ENCODE peak calls at places on chromosomes 7 and 10, in five cellular contexts. One of them, this sample, is unnamed.

GRCh38 chr7:150791746-150792452 is 8.3 kb downstream of the TMEM176B start:
- DNase-seq in PC-9: no peak
- DNase-seq in IMR-90: no peak
- DNase-seq in lower leg skin: peak
- DNase-seq in SK-N-SH: peak
- DNase-seq in this sample: no peak

GRCh38 chr7:36149694-36150452 is 3.2 kb upstream of the EEPD1 start:
- DNase-seq in PC-9: peak
- DNase-seq in IMR-90: no peak
- DNase-seq in lower leg skin: no peak
- DNase-seq in SK-N-SH: no peak
- DNase-seq in this sample: no peak

GRCh38 chr10:15168296-15168780 is at the start of gene NMT2:
- DNase-seq in PC-9: peak
- DNase-seq in IMR-90: no peak
- DNase-seq in lower leg skin: peak
- DNase-seq in SK-N-SH: no peak
- DNase-seq in this sample: peak

GRCh38 chr7:18018296-18019205 is 9.1 kb downstream of the PRPS1L1 start:
- DNase-seq in PC-9: no peak
- DNase-seq in IMR-90: no peak
- DNase-seq in lower leg skin: no peak
- DNase-seq in SK-N-SH: no peak
- DNase-seq in this sample: no peak

GRCh38 chr7:33248663-33249062 is 119.3 kb downstream of the BBS9 start:
- DNase-seq in PC-9: no peak
- DNase-seq in IMR-90: peak
- DNase-seq in lower leg skin: no peak
- DNase-seq in SK-N-SH: no peak
- DNase-seq in this sample: no peak

GRCh38 chr10:19918800-19919199 is 102.6 kb downstream of the PLXDC2 start:
- DNase-seq in PC-9: no peak
- DNase-seq in IMR-90: peak
- DNase-seq in lower leg skin: no peak
- DNase-seq in SK-N-SH: no peak
- DNase-seq in this sample: no peak

GRCh38 chr7:47669178-47669878 is 87.4 kb upstream of the TNS3 start:
- DNase-seq in PC-9: no peak
- DNase-seq in IMR-90: peak
- DNase-seq in lower leg skin: peak
- DNase-seq in SK-N-SH: no peak
- DNase-seq in this sample: peak

GRCh38 chr7:151251328-151251925 is 2.9 kb upstream of the SMARCD3 start:
- DNase-seq in PC-9: no peak
- DNase-seq in IMR-90: peak
- DNase-seq in lower leg skin: no peak
- DNase-seq in SK-N-SH: peak
- DNase-seq in this sample: peak

GRCh38 chr7:5425507-5426225 is 2.0 kb upstream of the TNRC18 start:
- DNase-seq in PC-9: peak
- DNase-seq in IMR-90: peak
- DNase-seq in lower leg skin: peak
- DNase-seq in SK-N-SH: peak
- DNase-seq in this sample: peak

GRCh38 chr10:32771217-32771616 is 186.8 kb downstream of the ITGB1 start:
- DNase-seq in PC-9: no peak
- DNase-seq in IMR-90: no peak
- DNase-seq in lower leg skin: no peak
- DNase-seq in SK-N-SH: no peak
- DNase-seq in this sample: no peak

GRCh38 chr10:24515481-24515880 is 208.2 kb downstream of the ARHGAP21 start:
- DNase-seq in PC-9: no peak
- DNase-seq in IMR-90: no peak
- DNase-seq in lower leg skin: no peak
- DNase-seq in SK-N-SH: no peak
- DNase-seq in this sample: no peak

GRCh38 chr10:114342976-114343375 is 61.3 kb downstream of the AFAP1L2 start:
- DNase-seq in PC-9: no peak
- DNase-seq in IMR-90: no peak
- DNase-seq in lower leg skin: no peak
- DNase-seq in SK-N-SH: no peak
- DNase-seq in this sample: no peak

GRCh38 chr7:2999078-2999500 is 44.6 kb downstream of the CARD11 start:
- DNase-seq in PC-9: no peak
- DNase-seq in IMR-90: no peak
- DNase-seq in lower leg skin: peak
- DNase-seq in SK-N-SH: no peak
- DNase-seq in this sample: no peak

GRCh38 chr10:27319752-27320561 is 79.4 kb upstream of the ACBD5 start:
- DNase-seq in PC-9: peak
- DNase-seq in IMR-90: peak
- DNase-seq in lower leg skin: peak
- DNase-seq in SK-N-SH: peak
- DNase-seq in this sample: peak

GRCh38 chr10:125231116-125231812 is 70.9 kb upstream of the CTBP2 start:
- DNase-seq in PC-9: peak
- DNase-seq in IMR-90: peak
- DNase-seq in lower leg skin: peak
- DNase-seq in SK-N-SH: peak
- DNase-seq in this sample: no peak

GRCh38 chr7:158613481-158613880 is 25.9 kb upstream of the PTPRN2 start:
- DNase-seq in PC-9: peak
- DNase-seq in IMR-90: no peak
- DNase-seq in lower leg skin: no peak
- DNase-seq in SK-N-SH: no peak
- DNase-seq in this sample: no peak

GRCh38 chr10:15245530-15245929 is 77.0 kb upstream of the NMT2 start:
- DNase-seq in PC-9: no peak
- DNase-seq in IMR-90: no peak
- DNase-seq in lower leg skin: no peak
- DNase-seq in SK-N-SH: peak
- DNase-seq in this sample: no peak

GRCh38 chr10:62805139-62806092 is 896 bp downstream of the ADO start:
- DNase-seq in PC-9: peak
- DNase-seq in IMR-90: peak
- DNase-seq in lower leg skin: peak
- DNase-seq in SK-N-SH: peak
- DNase-seq in this sample: peak

GRCh38 chr10:3873728-3874461 is 88.9 kb upstream of the KLF6 start:
- DNase-seq in PC-9: peak
- DNase-seq in IMR-90: peak
- DNase-seq in lower leg skin: no peak
- DNase-seq in SK-N-SH: peak
- DNase-seq in this sample: no peak

GRCh38 chr7:128234475-128234874 is 6.6 kb upstream of the LEP start:
- DNase-seq in PC-9: no peak
- DNase-seq in IMR-90: no peak
- DNase-seq in lower leg skin: no peak
- DNase-seq in SK-N-SH: no peak
- DNase-seq in this sample: no peak

DNA sequence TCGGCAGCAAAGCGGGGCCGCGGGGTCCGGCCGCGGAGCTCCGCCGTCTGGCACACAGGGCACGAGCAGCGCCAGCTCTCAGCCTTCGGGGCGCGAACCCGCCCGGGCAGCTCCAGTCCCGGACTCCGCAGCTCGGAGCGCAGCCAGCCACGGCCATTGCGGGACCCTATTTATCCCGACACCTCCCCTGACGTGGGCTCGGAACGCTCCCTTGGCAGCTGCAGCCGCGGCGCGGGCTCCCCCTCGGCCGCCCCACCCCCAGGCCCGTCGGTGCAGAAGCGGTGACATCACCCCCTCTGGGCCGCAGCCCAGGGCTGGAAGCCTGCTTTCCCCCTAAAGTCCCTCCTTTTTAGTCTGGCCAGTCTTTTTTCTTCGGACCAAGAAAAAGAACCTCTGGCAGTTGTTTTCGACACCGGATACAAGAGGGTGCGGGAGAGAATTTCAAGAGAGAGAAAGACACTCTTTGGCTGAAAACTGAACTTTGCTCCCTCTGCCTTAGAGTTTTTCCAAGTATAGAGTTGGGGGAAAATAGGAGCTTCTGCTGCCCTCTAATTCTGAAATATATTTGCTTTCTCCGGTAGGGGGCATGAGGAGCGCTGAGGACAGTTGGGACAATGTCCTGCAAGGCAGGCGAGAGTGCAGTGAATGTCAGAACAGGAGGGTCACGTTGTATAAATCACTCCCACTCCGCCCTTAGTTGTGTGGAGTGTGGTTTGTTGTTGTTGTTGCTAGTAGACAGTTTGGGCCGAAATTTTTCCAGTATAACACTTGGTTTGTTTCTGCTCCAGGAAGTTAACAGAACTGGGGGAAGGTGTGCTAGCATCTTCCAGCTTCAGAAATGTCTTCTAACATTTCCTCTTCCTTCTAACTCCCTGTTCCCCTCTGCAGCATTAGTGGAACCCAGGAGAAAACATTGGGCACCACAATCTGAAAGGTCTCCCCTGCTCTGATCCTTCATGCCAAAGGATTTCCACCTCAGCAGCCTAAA is at the start of gene SFRP4:
- DNase-seq in PC-9: peak
- DNase-seq in IMR-90: peak
- DNase-seq in lower leg skin: no peak
- DNase-seq in SK-N-SH: peak
- DNase-seq in this sample: no peak
- TF ChIP-seq CTCF in PC-9: peak
- TF ChIP-seq CTCF in IMR-90: peak
- TF ChIP-seq CTCF in lower leg skin: no peak
- TF ChIP-seq CTCF in SK-N-SH: peak
- TF ChIP-seq CTCF in this sample: no peak

GRCh38 chr10:122239578-122240257 is 31.4 kb upstream of the BTBD16 start:
- DNase-seq in PC-9: no peak
- DNase-seq in IMR-90: peak
- DNase-seq in lower leg skin: no peak
- DNase-seq in SK-N-SH: no peak
- DNase-seq in this sample: no peak
- TF ChIP-seq CTCF in PC-9: no peak
- TF ChIP-seq CTCF in IMR-90: no peak
- TF ChIP-seq CTCF in lower leg skin: no peak
- TF ChIP-seq CTCF in SK-N-SH: no peak
- TF ChIP-seq CTCF in this sample: no peak

GRCh38 chr10:45592926-45593325 is 79.6 kb downstream of the ZFAND4 start:
- DNase-seq in PC-9: no peak
- DNase-seq in IMR-90: no peak
- DNase-seq in lower leg skin: no peak
- DNase-seq in SK-N-SH: no peak
- DNase-seq in this sample: no peak

GRCh38 chr10:45593938-45594275 is 78.7 kb downstream of the ZFAND4 start:
- DNase-seq in PC-9: no peak
- DNase-seq in IMR-90: no peak
- DNase-seq in lower leg skin: no peak
- DNase-seq in SK-N-SH: no peak
- DNase-seq in this sample: no peak

GRCh38 chr10:45596556-45596955 is 76.0 kb downstream of the ZFAND4 start:
- DNase-seq in PC-9: no peak
- DNase-seq in IMR-90: no peak
- DNase-seq in lower leg skin: no peak
- DNase-seq in SK-N-SH: no peak
- DNase-seq in this sample: no peak

GRCh38 chr10:45592432-45592831 is 80.1 kb downstream of the ZFAND4 start:
- DNase-seq in PC-9: no peak
- DNase-seq in IMR-90: no peak
- DNase-seq in lower leg skin: no peak
- DNase-seq in SK-N-SH: no peak
- DNase-seq in this sample: no peak

GRCh38 chr10:45594276-45595157 is 78.1 kb downstream of the ZFAND4 start:
- DNase-seq in PC-9: peak
- DNase-seq in IMR-90: peak
- DNase-seq in lower leg skin: peak
- DNase-seq in SK-N-SH: peak
- DNase-seq in this sample: peak
- TF ChIP-seq CTCF in PC-9: no peak
- TF ChIP-seq CTCF in IMR-90: peak
- TF ChIP-seq CTCF in lower leg skin: no peak
- TF ChIP-seq CTCF in SK-N-SH: no peak
- TF ChIP-seq CTCF in this sample: no peak

GRCh38 chr7:83271212-83272099 is 108.8 kb upstream of the PCLO start:
- DNase-seq in PC-9: no peak
- DNase-seq in IMR-90: peak
- DNase-seq in lower leg skin: no peak
- DNase-seq in SK-N-SH: peak
- DNase-seq in this sample: no peak
- TF ChIP-seq CTCF in PC-9: peak
- TF ChIP-seq CTCF in IMR-90: peak
- TF ChIP-seq CTCF in lower leg skin: no peak
- TF ChIP-seq CTCF in SK-N-SH: peak
- TF ChIP-seq CTCF in this sample: no peak

GRCh38 chr10:110501142-110501937 is 3.6 kb downstream of the DUSP5 start:
- DNase-seq in PC-9: peak
- DNase-seq in IMR-90: peak
- DNase-seq in lower leg skin: peak
- DNase-seq in SK-N-SH: peak
- DNase-seq in this sample: no peak
- TF ChIP-seq CTCF in PC-9: no peak
- TF ChIP-seq CTCF in IMR-90: no peak
- TF ChIP-seq CTCF in lower leg skin: no peak
- TF ChIP-seq CTCF in SK-N-SH: no peak
- TF ChIP-seq CTCF in this sample: no peak

GRCh38 chr7:49802600-49802999 is 29.2 kb downstream of the VWC2 start:
- DNase-seq in PC-9: no peak
- DNase-seq in IMR-90: no peak
- DNase-seq in lower leg skin: no peak
- DNase-seq in SK-N-SH: no peak
- DNase-seq in this sample: no peak
- TF ChIP-seq CTCF in PC-9: no peak
- TF ChIP-seq CTCF in IMR-90: no peak
- TF ChIP-seq CTCF in lower leg skin: no peak
- TF ChIP-seq CTCF in SK-N-SH: no peak
- TF ChIP-seq CTCF in this sample: no peak

DNA sequence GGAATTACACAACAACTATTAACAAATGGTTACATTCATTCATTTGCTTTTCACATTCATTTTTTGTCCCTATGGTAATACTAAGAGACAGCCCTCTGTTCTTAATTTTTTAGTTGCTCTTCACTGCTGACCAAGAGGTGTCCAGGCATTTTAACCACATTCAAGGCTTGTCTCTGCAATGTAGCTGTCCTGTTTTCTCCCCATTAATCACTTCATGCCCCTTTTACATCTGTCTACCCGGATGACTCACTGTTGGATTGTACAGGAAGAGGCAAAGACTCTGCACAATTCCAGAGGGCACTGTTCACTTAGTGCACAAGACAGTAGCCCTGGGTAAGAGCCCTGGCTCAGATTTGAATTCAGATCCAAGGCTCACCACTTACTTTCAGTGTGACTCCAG is 168.5 kb downstream of the NOC3L start:
- DNase-seq in PC-9: no peak
- DNase-seq in IMR-90: peak
- DNase-seq in lower leg skin: no peak
- DNase-seq in SK-N-SH: no peak
- DNase-seq in this sample: no peak
- TF ChIP-seq CTCF in PC-9: no peak
- TF ChIP-seq CTCF in IMR-90: peak
- TF ChIP-seq CTCF in lower leg skin: no peak
- TF ChIP-seq CTCF in SK-N-SH: peak
- TF ChIP-seq CTCF in this sample: no peak

This sample was measured in activated B cell treated with CpG ODN at 0.5 μM for 24 hours.